ENCODE peak calls at places on chromosome 3, in four cellular contexts. One of them, this sample, is unnamed.

GRCh38 chr3:152455989-152456388 is 187.3 kb downstream of the MBNL1 start:
- DNase-seq in CD4-positive, alpha-beta memory T cell: no peak
- DNase-seq in thyroid gland: no peak
- DNase-seq in left ventricle myocardium inferior: no peak
- DNase-seq in this sample: no peak

GRCh38 chr3:157174616-157175498 is 14.9 kb upstream of the CCNL1 start:
- DNase-seq in CD4-positive, alpha-beta memory T cell: peak; percentile 99
- DNase-seq in thyroid gland: peak; percentile 99
- DNase-seq in left ventricle myocardium inferior: peak; percentile 99
- DNase-seq in this sample: peak; percentile 99

GRCh38 chr3:87792532-87793321 is 266.1 kb downstream of the CGGBP1 start:
- DNase-seq in CD4-positive, alpha-beta memory T cell: no peak
- DNase-seq in thyroid gland: no peak
- DNase-seq in left ventricle myocardium inferior: no peak
- DNase-seq in this sample: no peak

GRCh38 chr3:20742903-20743302 is 556.9 kb upstream of the SGO1 start:
- DNase-seq in CD4-positive, alpha-beta memory T cell: no peak
- DNase-seq in thyroid gland: no peak
- DNase-seq in left ventricle myocardium inferior: no peak
- DNase-seq in this sample: no peak

GRCh38 chr3:100761211-100761921 is 52.1 kb downstream of the TFG start:
- DNase-seq in CD4-positive, alpha-beta memory T cell: no peak
- DNase-seq in thyroid gland: no peak
- DNase-seq in left ventricle myocardium inferior: no peak
- DNase-seq in this sample: no peak

GRCh38 chr3:60070366-60070765 is 1020.5 kb upstream of the CFAP20DC start:
- DNase-seq in CD4-positive, alpha-beta memory T cell: no peak
- DNase-seq in thyroid gland: no peak
- DNase-seq in left ventricle myocardium inferior: no peak
- DNase-seq in this sample: no peak

GRCh38 chr3:156749244-156749643 is 74.9 kb downstream of the TIPARP start:
- DNase-seq in CD4-positive, alpha-beta memory T cell: no peak
- DNase-seq in thyroid gland: no peak
- DNase-seq in left ventricle myocardium inferior: no peak
- DNase-seq in this sample: no peak

GRCh38 chr3:123459867-123460266 is 11.0 kb upstream of the ADCY5 start:
- DNase-seq in CD4-positive, alpha-beta memory T cell: no peak
- DNase-seq in thyroid gland: peak; percentile 59
- DNase-seq in left ventricle myocardium inferior: no peak
- DNase-seq in this sample: no peak

GRCh38 chr3:76954412-76954811 is 85.5 kb upstream of the ROBO2 start:
- DNase-seq in CD4-positive, alpha-beta memory T cell: no peak
- DNase-seq in thyroid gland: no peak
- DNase-seq in left ventricle myocardium inferior: no peak
- DNase-seq in this sample: no peak

GRCh38 chr3:5006755-5007202 is 27.5 kb downstream of the BHLHE40 start:
- DNase-seq in CD4-positive, alpha-beta memory T cell: peak; percentile 86
- DNase-seq in thyroid gland: no peak
- DNase-seq in left ventricle myocardium inferior: no peak
- DNase-seq in this sample: no peak

GRCh38 chr3:69866988-69867720 is 127.9 kb downstream of the MITF start:
- DNase-seq in CD4-positive, alpha-beta memory T cell: no peak
- DNase-seq in thyroid gland: no peak
- DNase-seq in left ventricle myocardium inferior: no peak
- DNase-seq in this sample: no peak

GRCh38 chr3:31047673-31048072 is 153.2 kb upstream of the GADL1 start:
- DNase-seq in CD4-positive, alpha-beta memory T cell: no peak
- DNase-seq in thyroid gland: no peak
- DNase-seq in left ventricle myocardium inferior: no peak
- DNase-seq in this sample: no peak

GRCh38 chr3:48634661-48635221 is 520 bp downstream of the SLC26A6 start:
- DNase-seq in CD4-positive, alpha-beta memory T cell: no peak
- DNase-seq in thyroid gland: peak; percentile 51
- DNase-seq in left ventricle myocardium inferior: peak; percentile 55
- DNase-seq in this sample: peak; percentile 51

GRCh38 chr3:22609139-22609538 is 594.0 kb upstream of the UBE2E2 start:
- DNase-seq in CD4-positive, alpha-beta memory T cell: no peak
- DNase-seq in thyroid gland: no peak
- DNase-seq in left ventricle myocardium inferior: no peak
- DNase-seq in this sample: no peak

GRCh38 chr3:129045675-129046036 is 14.9 kb upstream of the GP9 start:
- DNase-seq in CD4-positive, alpha-beta memory T cell: peak; percentile 34
- DNase-seq in thyroid gland: no peak
- DNase-seq in left ventricle myocardium inferior: peak; percentile 42
- DNase-seq in this sample: no peak

GRCh38 chr3:63970596-63971468 is 52.5 kb downstream of the PSMD6 start:
- DNase-seq in CD4-positive, alpha-beta memory T cell: no peak
- DNase-seq in thyroid gland: no peak
- DNase-seq in left ventricle myocardium inferior: no peak
- DNase-seq in this sample: no peak

GRCh38 chr3:142319094-142319493 is 93.7 kb upstream of the GK5 start:
- DNase-seq in CD4-positive, alpha-beta memory T cell: no peak
- DNase-seq in thyroid gland: no peak
- DNase-seq in left ventricle myocardium inferior: no peak
- DNase-seq in this sample: no peak

GRCh38 chr3:138625707-138626365 is 17.3 kb downstream of the FAIM start:
- DNase-seq in CD4-positive, alpha-beta memory T cell: no peak
- DNase-seq in thyroid gland: no peak
- DNase-seq in left ventricle myocardium inferior: no peak
- DNase-seq in this sample: no peak

GRCh38 chr3:64454179-64454578 is 228.9 kb upstream of the PRICKLE2 start:
- DNase-seq in CD4-positive, alpha-beta memory T cell: no peak
- DNase-seq in thyroid gland: no peak
- DNase-seq in left ventricle myocardium inferior: no peak
- DNase-seq in this sample: no peak

DNA sequence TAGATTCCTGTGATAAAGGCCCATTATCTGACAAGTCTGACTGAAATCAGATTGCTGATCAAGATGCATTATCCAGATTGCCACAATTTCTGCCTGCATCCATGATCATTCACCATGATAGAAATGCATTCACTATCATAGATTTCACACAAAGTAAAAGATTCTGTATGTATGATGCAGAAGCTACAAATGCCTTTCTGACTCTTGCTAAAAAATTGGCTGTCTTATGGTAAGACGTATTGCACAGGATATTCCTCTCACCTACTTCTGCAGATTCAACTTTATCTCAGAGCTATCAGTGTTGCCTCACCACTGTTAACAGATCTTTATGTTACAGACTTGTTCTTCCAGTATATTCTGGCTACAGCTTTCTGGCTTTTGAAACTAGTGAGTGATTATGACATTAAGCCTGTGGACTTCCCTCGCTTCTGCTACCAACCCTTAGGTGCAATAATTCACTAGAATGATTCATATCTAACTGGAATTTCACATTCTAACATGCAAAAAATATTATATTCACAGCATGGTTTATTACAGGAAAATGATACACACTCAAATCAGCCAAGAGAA is 955.3 kb downstream of the EPHA3 start:
- DNase-seq in CD4-positive, alpha-beta memory T cell: no peak
- DNase-seq in thyroid gland: no peak
- DNase-seq in left ventricle myocardium inferior: no peak
- DNase-seq in this sample: no peak
- H3K4me3 ChIP-seq in CD4-positive, alpha-beta memory T cell: no peak overlapping the region
- H3K4me3 ChIP-seq in thyroid gland: no peak overlapping the region
- H3K4me3 ChIP-seq in left ventricle myocardium inferior: no peak overlapping the region
- H3K4me3 ChIP-seq in this sample: no peak overlapping the region

GRCh38 chr3:3735919-3736318 is 63.3 kb upstream of the LRRN1 start:
- DNase-seq in CD4-positive, alpha-beta memory T cell: no peak
- DNase-seq in thyroid gland: no peak
- DNase-seq in left ventricle myocardium inferior: no peak
- DNase-seq in this sample: no peak

GRCh38 chr3:3737511-3737910 is 61.7 kb upstream of the LRRN1 start:
- DNase-seq in CD4-positive, alpha-beta memory T cell: no peak
- DNase-seq in thyroid gland: no peak
- DNase-seq in left ventricle myocardium inferior: no peak
- DNase-seq in this sample: no peak

GRCh38 chr3:3743754-3744153 is 55.5 kb upstream of the LRRN1 start:
- DNase-seq in CD4-positive, alpha-beta memory T cell: no peak
- DNase-seq in thyroid gland: no peak
- DNase-seq in left ventricle myocardium inferior: no peak
- DNase-seq in this sample: no peak

GRCh38 chr3:3740061-3740460 is 59.2 kb upstream of the LRRN1 start:
- DNase-seq in CD4-positive, alpha-beta memory T cell: no peak
- DNase-seq in thyroid gland: no peak
- DNase-seq in left ventricle myocardium inferior: no peak
- DNase-seq in this sample: no peak

GRCh38 chr3:3739345-3740060 is 59.7 kb upstream of the LRRN1 start:
- DNase-seq in CD4-positive, alpha-beta memory T cell: no peak
- DNase-seq in thyroid gland: no peak
- DNase-seq in left ventricle myocardium inferior: no peak
- DNase-seq in this sample: no peak
- H3K4me3 ChIP-seq in CD4-positive, alpha-beta memory T cell: no peak overlapping the region
- H3K4me3 ChIP-seq in thyroid gland: no peak overlapping the region
- H3K4me3 ChIP-seq in left ventricle myocardium inferior: no peak overlapping the region
- H3K4me3 ChIP-seq in this sample: no peak overlapping the region

GRCh38 chr3:50303038-50303815 is at the start of gene HYAL1:
- DNase-seq in CD4-positive, alpha-beta memory T cell: no peak
- DNase-seq in thyroid gland: peak; percentile 48
- DNase-seq in left ventricle myocardium inferior: peak; percentile 84
- DNase-seq in this sample: no peak
- H3K4me3 ChIP-seq in CD4-positive, alpha-beta memory T cell: no peak within 1 kb of the TSS
- H3K4me3 ChIP-seq in thyroid gland: no peak within 1 kb of the TSS
- H3K4me3 ChIP-seq in left ventricle myocardium inferior: peak within 1 kb of the TSS; percentile 77
- H3K4me3 ChIP-seq in this sample: peak within 1 kb of the TSS; percentile 48

GRCh38 chr3:114408763-114409162 is 114.9 kb downstream of the TIGIT start:
- DNase-seq in CD4-positive, alpha-beta memory T cell: no peak
- DNase-seq in thyroid gland: no peak
- DNase-seq in left ventricle myocardium inferior: no peak
- DNase-seq in this sample: no peak
- H3K4me3 ChIP-seq in CD4-positive, alpha-beta memory T cell: no peak overlapping the region
- H3K4me3 ChIP-seq in thyroid gland: no peak overlapping the region
- H3K4me3 ChIP-seq in left ventricle myocardium inferior: peak overlapping the region; percentile 4
- H3K4me3 ChIP-seq in this sample: no peak overlapping the region

GRCh38 chr3:52122491-52122890 is 31.7 kb downstream of the POC1A start:
- DNase-seq in CD4-positive, alpha-beta memory T cell: no peak
- DNase-seq in thyroid gland: no peak
- DNase-seq in left ventricle myocardium inferior: no peak
- DNase-seq in this sample: no peak
- H3K4me3 ChIP-seq in CD4-positive, alpha-beta memory T cell: no peak overlapping the region
- H3K4me3 ChIP-seq in thyroid gland: no peak overlapping the region
- H3K4me3 ChIP-seq in left ventricle myocardium inferior: no peak overlapping the region
- H3K4me3 ChIP-seq in this sample: no peak overlapping the region